ENCODE peak calls at places on chromosome 14, in five cellular contexts. R is H9, W is mesenchymal stem cell, S is trophoblast cell, N is H1. T is an unnamed sample.

GRCh38 chr14:36721877-36722276 is 60.2 kb downstream of the PAX9 start:
- DNase-seq in S (no peak), N (no peak), W (no peak), R (no peak), T (no peak)

GRCh38 chr14:52695481-52696091 is at the start of gene ERO1A:
- DNase-seq in W (peak), S (peak), N (peak), R (peak), T (peak)

GRCh38 chr14:50109342-50109741 is 7.0 kb downstream of the VCPKMT start:
- DNase-seq in S (peak), W (peak), R (no peak), N (no peak), T (no peak)

GRCh38 chr14:87896393-87897380 is 96.3 kb downstream of the GALC start:
- DNase-seq in R (no peak), N (no peak), S (peak), W (peak), T (peak)

GRCh38 chr14:104752338-104752734 is 611 bp upstream of the SIVA1 start:
- DNase-seq in R (no peak), S (no peak), N (no peak), W (no peak), T (no peak)

GRCh38 chr14:56902413-56902812 is 92.1 kb upstream of the OTX2 start:
- DNase-seq in W (no peak), R (no peak), N (no peak), S (no peak), T (no peak)

GRCh38 chr14:34482463-34482862 is 20.4 kb upstream of the SPTSSA start:
- DNase-seq in N (no peak), W (no peak), S (peak), R (no peak), T (no peak)

GRCh38 chr14:105476937-105477658 is 2.5 kb downstream of the CRIP2 start:
- DNase-seq in N (no peak), W (no peak), S (no peak), R (no peak), T (no peak)

GRCh38 chr14:67704484-67705089 is 2.9 kb downstream of the RDH12 start:
- DNase-seq in S (peak), N (no peak), R (no peak), W (peak), T (peak)

GRCh38 chr14:100132903-100133510 is 26.4 kb downstream of the DEGS2 start:
- DNase-seq in N (no peak), W (no peak), S (no peak), R (no peak), T (no peak)

GRCh38 chr14:57089901-57090300 is 178.8 kb downstream of the EXOC5 start:
- DNase-seq in W (no peak), R (no peak), N (no peak), S (no peak), T (no peak)

GRCh38 chr14:91127924-91128323 is 14.1 kb downstream of the DGLUCY start:
- DNase-seq in S (no peak), W (no peak), R (no peak), N (no peak), T (no peak)

GRCh38 chr14:22520786-22521185 is 68.2 kb downstream of the DAD1 start:
- DNase-seq in N (no peak), S (no peak), W (no peak), R (no peak), T (no peak)
- H2BK120ac ChIP-seq in N (no peak), S (no peak), W (no peak), R (no peak), T (no peak)

DNA sequence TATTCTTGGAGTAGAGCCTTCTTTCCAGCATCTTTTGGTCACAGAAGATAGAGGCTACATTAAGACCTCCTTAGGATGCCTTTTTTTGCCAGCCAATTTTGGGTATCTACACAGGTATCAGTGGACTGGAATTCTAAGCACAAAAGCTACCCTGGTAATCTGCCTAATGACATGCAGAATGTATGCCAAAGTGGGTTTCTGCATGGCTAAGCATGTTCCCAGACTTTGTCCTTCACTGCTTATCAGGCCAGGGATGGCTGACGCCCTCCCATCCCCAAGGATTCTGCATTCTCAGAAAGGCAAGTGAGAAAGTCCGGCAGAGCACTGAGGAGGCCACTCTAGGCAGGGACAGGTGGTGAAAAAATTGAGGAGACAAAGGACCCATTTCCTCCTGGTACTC is 91.6 kb upstream of the MAX start:
- DNase-seq in W (no peak), R (no peak), N (no peak), S (no peak), T (no peak)
- H3K23ac ChIP-seq in W (no peak), R (no peak), N (no peak), S (no peak), T (no peak)

GRCh38 chr14:74261288-74261687 is 22.0 kb downstream of the VSX2 start:
- DNase-seq in R (no peak), N (no peak), S (no peak), W (no peak), T (no peak)

GRCh38 chr14:74263181-74263580 is 23.9 kb downstream of the VSX2 start:
- DNase-seq in S (no peak), R (no peak), N (no peak), W (no peak), T (no peak)

GRCh38 chr14:74259513-74259912 is 20.3 kb downstream of the VSX2 start:
- DNase-seq in W (no peak), N (no peak), S (no peak), R (no peak), T (no peak)

GRCh38 chr14:74260525-74261233 is 21.4 kb downstream of the VSX2 start:
- DNase-seq in R (no peak), N (no peak), S (no peak), W (no peak), T (no peak)

GRCh38 chr14:74262076-74262475 is 22.8 kb downstream of the VSX2 start:
- DNase-seq in R (no peak), N (no peak), S (no peak), W (no peak), T (no peak)
- H2BK12ac ChIP-seq in R (no peak), N (no peak), S (no peak), W (no peak), T (no peak)

DNA sequence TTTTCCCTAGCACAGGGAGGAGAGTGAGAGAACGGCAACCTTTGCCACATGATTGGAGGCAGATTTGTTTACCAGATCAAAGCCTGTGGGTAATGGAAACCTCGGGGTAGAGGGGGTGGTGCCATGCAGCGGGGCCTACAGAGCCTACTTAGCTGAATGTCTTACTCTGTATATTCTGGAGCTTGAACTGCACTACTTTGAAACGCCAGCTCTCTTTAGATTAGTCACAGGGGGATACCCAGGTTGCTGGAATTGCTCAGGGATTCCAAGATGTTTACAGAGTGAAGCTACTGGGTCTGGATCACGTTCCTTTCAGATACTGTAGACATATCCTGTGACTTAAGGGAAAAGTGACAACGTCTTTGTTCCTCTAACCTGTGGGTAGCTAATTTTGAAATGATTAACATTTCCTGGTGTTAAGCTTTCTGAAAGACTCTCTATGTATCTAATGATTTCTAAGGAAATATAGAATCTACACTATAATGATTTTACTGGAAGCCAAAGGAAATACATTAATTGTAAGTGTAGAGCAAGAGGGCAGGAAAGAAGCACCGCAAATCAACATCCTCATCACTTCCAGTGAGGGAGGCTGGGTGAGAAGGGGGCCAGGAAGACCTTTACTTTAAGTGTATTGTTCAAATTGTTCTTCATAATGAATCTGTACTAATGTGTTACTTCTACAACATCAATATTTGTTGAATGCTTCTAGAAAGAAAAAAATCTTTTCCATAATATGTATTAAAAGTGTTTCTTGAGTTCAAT is 65.5 kb upstream of the DACT1 start:
- DNase-seq in W (peak), S (peak), R (no peak), N (no peak), T (no peak)
- H2BK120ac ChIP-seq in W (no peak), S (no peak), R (no peak), N (no peak), T (no peak)

GRCh38 chr14:61570961-61571299 is 124.4 kb upstream of the HIF1A start:
- DNase-seq in S (no peak), R (no peak), N (no peak), W (no peak), T (no peak)
- H3K23ac ChIP-seq in S (no peak), R (no peak), N (no peak), W (no peak), T (no peak)

DNA sequence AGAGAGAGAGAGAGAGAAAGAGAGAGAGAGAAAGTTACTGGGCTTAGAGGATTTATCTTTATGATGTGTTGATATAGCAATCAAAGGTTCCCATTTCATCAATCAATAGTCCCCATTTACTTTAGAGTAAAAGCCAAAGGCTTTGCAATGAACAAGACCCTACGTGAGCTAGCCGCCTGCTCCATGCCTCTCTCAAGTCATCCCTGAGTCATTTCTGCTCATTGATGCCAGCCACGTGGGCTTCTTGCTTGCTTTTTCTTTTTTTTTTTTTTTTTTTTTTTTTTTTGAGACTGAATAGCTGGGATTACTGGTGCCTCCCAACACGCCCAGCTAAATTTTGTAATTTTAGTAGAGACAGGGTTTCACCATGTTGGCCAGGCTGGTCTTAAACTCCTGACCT is 70.9 kb downstream of the GPR135 start:
- DNase-seq in R (no peak), N (no peak), W (no peak), S (no peak), T (no peak)
- H2BK12ac ChIP-seq in R (no peak), N (no peak), W (no peak), S (no peak), T (no peak)

GRCh38 chr14:90042587-90043252 is 19.1 kb upstream of the KCNK13 start:
- DNase-seq in R (no peak), W (no peak), S (no peak), N (no peak), T (no peak)
- H2BK120ac ChIP-seq in R (no peak), W (no peak), S (no peak), N (no peak), T (no peak)

DNA sequence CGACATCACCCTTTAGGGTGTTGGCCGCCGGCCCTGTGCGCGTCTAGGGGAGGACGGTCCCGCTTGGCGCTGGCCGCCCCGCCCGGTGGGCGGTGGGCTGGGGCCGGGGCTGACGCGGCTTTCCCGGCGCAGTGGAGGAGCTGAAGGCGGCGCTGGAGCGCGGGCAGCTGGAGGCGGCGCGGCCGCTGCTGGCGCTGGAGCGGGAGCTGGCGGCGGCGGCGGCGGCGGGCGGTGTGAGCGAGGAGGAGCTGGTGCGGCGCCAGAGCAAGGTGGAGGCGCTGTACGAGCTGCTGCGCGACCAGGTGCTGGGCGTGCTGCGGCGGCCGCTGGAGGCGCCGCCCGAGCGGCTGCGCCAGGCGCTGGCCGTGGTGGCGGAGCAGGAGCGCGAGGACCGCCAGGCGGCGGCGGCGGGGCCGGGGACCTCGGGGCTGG is 3.6 kb downstream of the TNFAIP2 start:
- DNase-seq in W (no peak), R (peak), N (peak), S (peak), T (peak)
- H3K23ac ChIP-seq in W (no peak), R (no peak), N (no peak), S (no peak), T (peak)

GRCh38 chr14:46048127-46048526 is 603.5 kb downstream of the RPL10L start:
- DNase-seq in R (peak), N (peak), S (peak), W (peak), T (peak)
- H2BK12ac ChIP-seq in R (no peak), N (no peak), S (no peak), W (no peak), T (no peak)

T was measured in neuronal stem cell.